ENCODE peak calls at places on chromosomes 3 and 15, in four cellular contexts. One of them, this sample, is unnamed.

GRCh38 chr3:186824430-186825139 is 17.9 kb upstream of the ADIPOQ start:
- DNase-seq in astrocyte of the spinal cord: no peak
- DNase-seq in psoas muscle: no peak
- DNase-seq in upper lobe of right lung: no peak
- DNase-seq in this sample: no peak

GRCh38 chr3:195847061-195847950 is 35.6 kb upstream of the MUC4 start:
- DNase-seq in astrocyte of the spinal cord: peak
- DNase-seq in psoas muscle: peak
- DNase-seq in upper lobe of right lung: no peak
- DNase-seq in this sample: peak

GRCh38 chr3:32374788-32375595 is 16.7 kb upstream of the CMTM7 start:
- DNase-seq in astrocyte of the spinal cord: peak
- DNase-seq in psoas muscle: no peak
- DNase-seq in upper lobe of right lung: no peak
- DNase-seq in this sample: peak

GRCh38 chr3:55128201-55128870 is 200.5 kb upstream of the LRTM1 start:
- DNase-seq in astrocyte of the spinal cord: peak
- DNase-seq in psoas muscle: no peak
- DNase-seq in upper lobe of right lung: no peak
- DNase-seq in this sample: peak

GRCh38 chr3:186953011-186953487 is 22.7 kb downstream of the ST6GAL1 start:
- DNase-seq in astrocyte of the spinal cord: peak
- DNase-seq in psoas muscle: no peak
- DNase-seq in upper lobe of right lung: no peak
- DNase-seq in this sample: no peak

GRCh38 chr3:25830373-25831305 is 40.7 kb downstream of the OXSM start:
- DNase-seq in astrocyte of the spinal cord: no peak
- DNase-seq in psoas muscle: no peak
- DNase-seq in upper lobe of right lung: no peak
- DNase-seq in this sample: no peak

GRCh38 chr15:93001881-93002280 is 87.1 kb downstream of the RGMA start:
- DNase-seq in astrocyte of the spinal cord: no peak
- DNase-seq in psoas muscle: no peak
- DNase-seq in upper lobe of right lung: no peak
- DNase-seq in this sample: no peak

GRCh38 chr3:193720169-193720568 is 127.2 kb downstream of the OPA1 start:
- DNase-seq in astrocyte of the spinal cord: no peak
- DNase-seq in psoas muscle: no peak
- DNase-seq in upper lobe of right lung: no peak
- DNase-seq in this sample: no peak

GRCh38 chr3:149701206-149701976 is 43.6 kb upstream of the WWTR1 start:
- DNase-seq in astrocyte of the spinal cord: no peak
- DNase-seq in psoas muscle: no peak
- DNase-seq in upper lobe of right lung: no peak
- DNase-seq in this sample: peak

GRCh38 chr3:143685483-143685882 is 162.8 kb downstream of the SLC9A9 start:
- DNase-seq in astrocyte of the spinal cord: no peak
- DNase-seq in psoas muscle: no peak
- DNase-seq in upper lobe of right lung: no peak
- DNase-seq in this sample: no peak

DNA sequence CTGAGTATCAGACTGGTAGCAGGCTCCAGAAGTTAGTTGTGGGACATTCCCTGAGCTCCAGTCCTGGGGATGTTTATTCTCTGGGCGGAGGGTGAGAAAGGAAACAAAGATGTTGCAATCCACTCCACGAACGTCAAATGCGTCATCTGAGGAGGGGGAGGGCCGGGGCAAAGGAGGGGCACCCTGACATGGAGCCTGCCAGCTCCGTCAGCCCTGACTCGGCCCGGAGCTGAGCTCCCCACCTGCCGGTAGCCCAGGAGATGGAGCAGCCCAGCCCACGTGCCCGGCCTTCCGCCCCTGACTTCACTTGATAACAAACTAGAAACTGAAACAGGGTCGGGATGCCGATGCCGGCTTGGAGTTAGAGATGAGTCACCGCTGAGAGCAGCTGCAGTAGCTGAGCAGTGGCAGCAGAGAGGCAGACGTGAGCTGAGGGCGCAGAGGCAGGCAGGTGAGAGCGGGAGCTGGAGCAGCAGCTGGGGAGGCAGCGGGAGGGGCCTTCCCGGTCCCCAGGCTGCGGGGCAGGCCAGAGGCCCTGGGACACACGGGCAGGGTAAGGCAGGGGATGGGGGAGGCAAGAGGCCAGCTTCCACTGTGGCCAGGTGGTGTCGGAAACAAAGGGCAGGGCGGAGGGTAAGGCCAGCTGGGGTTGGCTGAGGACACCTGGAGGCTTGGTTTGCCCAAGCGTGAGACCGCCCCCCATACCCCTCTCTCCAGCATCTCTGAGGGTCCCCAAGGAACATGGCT is at the start of gene ISG20:
- DNase-seq in astrocyte of the spinal cord: peak
- DNase-seq in psoas muscle: peak
- DNase-seq in upper lobe of right lung: peak
- DNase-seq in this sample: peak
- TF ChIP-seq CTCF in astrocyte of the spinal cord: peak
- TF ChIP-seq CTCF in psoas muscle: peak
- TF ChIP-seq CTCF in upper lobe of right lung: peak
- TF ChIP-seq CTCF in this sample: peak

GRCh38 chr3:37571269-37571668 is 290.4 kb upstream of the CTDSPL start:
- DNase-seq in astrocyte of the spinal cord: peak
- DNase-seq in psoas muscle: no peak
- DNase-seq in upper lobe of right lung: no peak
- DNase-seq in this sample: no peak
- TF ChIP-seq CTCF in astrocyte of the spinal cord: no peak
- TF ChIP-seq CTCF in psoas muscle: no peak
- TF ChIP-seq CTCF in upper lobe of right lung: no peak
- TF ChIP-seq CTCF in this sample: no peak

GRCh38 chr3:33439421-33440327 is 531 bp downstream of the UBP1 start:
- DNase-seq in astrocyte of the spinal cord: peak
- DNase-seq in psoas muscle: no peak
- DNase-seq in upper lobe of right lung: peak
- DNase-seq in this sample: peak
- TF ChIP-seq CTCF in astrocyte of the spinal cord: no peak
- TF ChIP-seq CTCF in psoas muscle: peak
- TF ChIP-seq CTCF in upper lobe of right lung: no peak
- TF ChIP-seq CTCF in this sample: no peak

GRCh38 chr3:12939137-12939536 is 97.8 kb upstream of the RPL32 start:
- DNase-seq in astrocyte of the spinal cord: no peak
- DNase-seq in psoas muscle: no peak
- DNase-seq in upper lobe of right lung: no peak
- DNase-seq in this sample: peak
- TF ChIP-seq CTCF in astrocyte of the spinal cord: no peak
- TF ChIP-seq CTCF in psoas muscle: no peak
- TF ChIP-seq CTCF in upper lobe of right lung: no peak
- TF ChIP-seq CTCF in this sample: no peak

GRCh38 chr15:64749999-64750657 is 25.3 kb downstream of the RBPMS2 start:
- DNase-seq in astrocyte of the spinal cord: no peak
- DNase-seq in psoas muscle: no peak
- DNase-seq in upper lobe of right lung: no peak
- DNase-seq in this sample: peak
- TF ChIP-seq CTCF in astrocyte of the spinal cord: peak
- TF ChIP-seq CTCF in psoas muscle: no peak
- TF ChIP-seq CTCF in upper lobe of right lung: no peak
- TF ChIP-seq CTCF in this sample: no peak

DNA sequence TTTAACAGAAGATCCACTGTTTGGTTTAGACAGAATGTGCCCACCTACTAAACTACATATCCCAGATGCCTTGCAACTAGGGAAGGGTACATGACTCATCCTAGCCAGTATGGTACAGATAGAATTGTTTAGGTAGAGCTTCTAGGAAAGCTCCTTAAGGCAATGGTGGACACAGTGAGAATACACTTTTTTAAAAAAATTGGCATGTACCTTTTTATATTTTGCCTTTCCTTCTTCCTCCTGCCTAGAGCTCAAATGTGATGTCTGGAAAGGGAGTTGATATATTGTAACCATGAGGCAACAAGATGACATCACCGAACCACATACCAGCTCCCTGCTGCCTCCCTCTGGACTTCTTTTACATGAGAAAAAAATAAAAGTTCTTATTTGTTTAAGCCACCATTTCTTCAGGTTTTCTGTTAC is 14.4 kb upstream of the C3orf80 start:
- DNase-seq in astrocyte of the spinal cord: peak
- DNase-seq in psoas muscle: no peak
- DNase-seq in upper lobe of right lung: no peak
- DNase-seq in this sample: peak
- TF ChIP-seq CTCF in astrocyte of the spinal cord: peak
- TF ChIP-seq CTCF in psoas muscle: no peak
- TF ChIP-seq CTCF in upper lobe of right lung: peak
- TF ChIP-seq CTCF in this sample: peak

This sample was measured in foreskin fibroblast.